ENCODE peak calls at places on chromosome 12, in four cellular contexts. One of them, this sample, is unnamed.

GRCh38 chr12:95857151-95857550 is 1.6 kb upstream of the SNRPF start:
- DNase-seq in neuronal stem cell: no peak
- DNase-seq in tibial nerve: no peak
- DNase-seq in heart right ventricle: no peak
- DNase-seq in this sample: no peak

GRCh38 chr12:45284096-45284901 is 68.4 kb downstream of the ANO6 start:
- DNase-seq in tibial nerve: no peak
- DNase-seq in heart right ventricle: no peak
- DNase-seq in neuronal stem cell: no peak
- DNase-seq in this sample: no peak

GRCh38 chr12:59570134-59570533 is 25.7 kb upstream of the SLC16A7 start:
- DNase-seq in neuronal stem cell: no peak
- DNase-seq in heart right ventricle: no peak
- DNase-seq in tibial nerve: no peak
- DNase-seq in this sample: no peak

GRCh38 chr12:113561381-113561780 is 89.7 kb upstream of the LHX5 start:
- DNase-seq in heart right ventricle: no peak
- DNase-seq in neuronal stem cell: no peak
- DNase-seq in tibial nerve: no peak
- DNase-seq in this sample: no peak

GRCh38 chr12:19542606-19543005 is 103.3 kb downstream of the AEBP2 start:
- DNase-seq in tibial nerve: no peak
- DNase-seq in heart right ventricle: no peak
- DNase-seq in neuronal stem cell: no peak
- DNase-seq in this sample: no peak

GRCh38 chr12:64825143-64826011 is 930 bp downstream of the TBC1D30 start:
- DNase-seq in tibial nerve: no peak
- DNase-seq in heart right ventricle: no peak
- DNase-seq in neuronal stem cell: no peak
- DNase-seq in this sample: no peak

GRCh38 chr12:25972783-25973182 is 14.3 kb downstream of the RASSF8 start:
- DNase-seq in neuronal stem cell: no peak
- DNase-seq in tibial nerve: no peak
- DNase-seq in heart right ventricle: no peak
- DNase-seq in this sample: no peak

GRCh38 chr12:91383106-91383505 is 200.5 kb upstream of the DCN start:
- DNase-seq in neuronal stem cell: no peak
- DNase-seq in heart right ventricle: no peak
- DNase-seq in tibial nerve: no peak
- DNase-seq in this sample: no peak

GRCh38 chr12:67766370-67766769 is 117.8 kb downstream of the DYRK2 start:
- DNase-seq in neuronal stem cell: no peak
- DNase-seq in heart right ventricle: no peak
- DNase-seq in tibial nerve: no peak
- DNase-seq in this sample: no peak

GRCh38 chr12:33116284-33116683 is 219.7 kb upstream of the PKP2 start:
- DNase-seq in neuronal stem cell: no peak
- DNase-seq in tibial nerve: no peak
- DNase-seq in heart right ventricle: no peak
- DNase-seq in this sample: no peak

GRCh38 chr12:115140981-115141380 is 457.0 kb upstream of the TBX3 start:
- DNase-seq in neuronal stem cell: no peak
- DNase-seq in tibial nerve: no peak
- DNase-seq in heart right ventricle: no peak
- DNase-seq in this sample: no peak

GRCh38 chr12:68012712-68013111 is 23.5 kb downstream of the IFNG-AS1 start:
- DNase-seq in neuronal stem cell: no peak
- DNase-seq in heart right ventricle: no peak
- DNase-seq in tibial nerve: no peak
- DNase-seq in this sample: no peak

DNA sequence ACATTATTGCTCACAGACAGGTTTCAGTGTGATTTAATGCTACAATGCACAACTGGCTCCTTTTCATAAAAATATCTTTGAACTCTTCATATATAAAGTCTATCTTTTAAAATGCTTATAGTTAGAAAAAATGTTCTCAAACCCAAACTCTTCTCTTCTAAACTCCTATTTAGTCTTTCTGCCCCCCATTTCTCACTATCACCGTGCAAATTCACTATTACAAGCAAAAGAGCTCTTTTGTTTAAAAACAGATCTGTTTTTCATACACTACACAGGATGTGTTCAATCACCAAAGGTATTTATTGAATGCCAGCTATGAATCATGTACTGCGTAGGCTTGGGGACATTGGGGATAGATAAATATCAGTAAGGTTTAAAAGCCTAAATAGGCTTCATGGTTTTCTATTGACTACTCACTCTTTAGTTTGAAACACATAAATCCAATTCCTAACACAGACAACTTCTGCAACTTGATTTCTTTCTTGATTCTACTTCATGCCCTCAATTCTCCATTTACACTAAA is 692.3 kb downstream of the C12orf50 start:
- DNase-seq in tibial nerve: no peak
- DNase-seq in heart right ventricle: no peak
- DNase-seq in neuronal stem cell: no peak
- DNase-seq in this sample: no peak
- H3K27ac ChIP-seq in tibial nerve: no peak
- H3K27ac ChIP-seq in heart right ventricle: no peak
- H3K27ac ChIP-seq in neuronal stem cell: no peak
- H3K27ac ChIP-seq in this sample: no peak

DNA sequence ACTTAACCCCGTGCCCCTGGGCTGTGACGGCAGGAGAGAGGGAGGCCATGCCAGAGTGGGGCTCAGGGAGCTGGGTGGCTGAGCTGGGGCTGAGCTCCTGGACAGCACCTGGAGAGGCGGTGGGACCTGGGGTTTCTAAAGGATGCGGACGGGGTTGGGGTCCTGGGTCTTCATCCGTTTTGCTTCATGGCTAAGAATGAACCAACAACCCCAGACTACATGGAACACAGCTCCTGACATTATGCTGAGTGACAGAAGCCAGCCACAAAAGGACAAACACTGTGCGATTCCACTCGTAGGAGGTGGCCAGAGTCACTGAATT is 60.6 kb downstream of the NCOR2 start:
- DNase-seq in neuronal stem cell: no peak
- DNase-seq in heart right ventricle: no peak
- DNase-seq in tibial nerve: no peak
- DNase-seq in this sample: no peak
- H3K27ac ChIP-seq in neuronal stem cell: peak
- H3K27ac ChIP-seq in heart right ventricle: peak
- H3K27ac ChIP-seq in tibial nerve: peak
- H3K27ac ChIP-seq in this sample: peak

GRCh38 chr12:111653596-111653995 is 32.2 kb downstream of the BRAP start:
- DNase-seq in neuronal stem cell: no peak
- DNase-seq in tibial nerve: no peak
- DNase-seq in heart right ventricle: no peak
- DNase-seq in this sample: no peak
- H3K27ac ChIP-seq in neuronal stem cell: no peak
- H3K27ac ChIP-seq in tibial nerve: no peak
- H3K27ac ChIP-seq in heart right ventricle: no peak
- H3K27ac ChIP-seq in this sample: no peak

GRCh38 chr12:108770963-108771362 is 39.6 kb upstream of the CORO1C start:
- DNase-seq in tibial nerve: no peak
- DNase-seq in heart right ventricle: no peak
- DNase-seq in neuronal stem cell: no peak
- DNase-seq in this sample: no peak

GRCh38 chr12:108777156-108777555 is 45.8 kb upstream of the CORO1C start:
- DNase-seq in heart right ventricle: no peak
- DNase-seq in neuronal stem cell: peak
- DNase-seq in tibial nerve: no peak
- DNase-seq in this sample: no peak

GRCh38 chr12:108772896-108773797 is 41.8 kb upstream of the CORO1C start:
- DNase-seq in tibial nerve: no peak
- DNase-seq in neuronal stem cell: no peak
- DNase-seq in heart right ventricle: no peak
- DNase-seq in this sample: no peak

GRCh38 chr12:108772247-108772646 is 40.9 kb upstream of the CORO1C start:
- DNase-seq in heart right ventricle: peak
- DNase-seq in neuronal stem cell: no peak
- DNase-seq in tibial nerve: no peak
- DNase-seq in this sample: no peak

DNA sequence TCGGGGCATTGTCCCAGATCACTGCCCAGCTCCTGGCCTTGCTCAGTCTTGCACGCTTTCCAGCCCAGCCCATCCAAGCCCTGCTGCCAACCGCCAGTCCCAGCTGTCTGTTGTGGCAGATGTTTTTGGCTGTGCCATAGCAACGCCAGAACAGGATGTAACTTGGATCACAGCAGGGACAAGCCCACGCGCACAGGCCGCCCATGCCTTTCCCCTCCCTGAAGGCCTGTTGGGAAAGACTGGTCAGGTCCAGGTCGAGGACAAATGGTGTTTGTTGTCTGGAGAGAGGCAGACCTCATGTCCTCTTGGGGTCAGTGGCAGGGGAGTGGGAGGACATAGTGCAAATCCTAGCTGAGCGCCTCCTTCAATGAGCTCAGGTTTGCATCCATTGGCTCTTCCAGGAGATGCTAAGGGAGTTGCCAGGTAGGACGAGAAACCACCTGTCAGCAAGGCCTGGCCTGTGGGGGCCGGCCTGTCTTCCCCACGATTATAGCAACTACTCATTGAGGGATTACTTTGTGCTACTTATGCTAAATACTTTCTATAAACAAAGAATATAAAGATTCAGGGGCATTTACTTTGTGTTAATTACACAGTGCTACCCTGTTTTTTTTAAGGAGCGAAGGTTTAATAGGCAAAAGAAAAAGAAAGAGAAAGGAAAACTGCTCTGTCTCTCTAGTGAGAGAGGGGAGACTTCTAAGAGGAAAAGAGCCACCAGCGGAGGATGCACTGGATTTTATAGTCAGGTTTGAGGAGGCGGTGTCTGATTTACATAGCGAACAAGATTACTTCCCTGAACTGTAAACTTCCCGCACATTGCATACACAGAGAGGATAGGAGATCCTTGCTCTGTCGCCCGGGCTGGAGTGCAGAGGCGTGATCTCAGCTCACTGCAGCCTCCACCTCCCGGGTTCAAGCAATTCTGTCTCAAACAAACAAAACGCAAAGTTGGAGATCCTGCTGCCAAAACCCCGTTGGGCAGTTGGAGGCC is 42.8 kb upstream of the CORO1C start:
- DNase-seq in neuronal stem cell: no peak
- DNase-seq in heart right ventricle: peak
- DNase-seq in tibial nerve: peak
- DNase-seq in this sample: no peak
- H3K27ac ChIP-seq in neuronal stem cell: no peak
- H3K27ac ChIP-seq in heart right ventricle: peak
- H3K27ac ChIP-seq in tibial nerve: peak
- H3K27ac ChIP-seq in this sample: peak

This sample was measured in esophagus squamous epithelium.